ENCODE peak calls at places on chromosomes 2 and 18, in ten cellular contexts. One of them, this sample, is unnamed.

GRCh38 chr2:27448381-27448780 is 6.2 kb downstream of the KRTCAP3 start:
- DNase-seq in WERI-Rb-1: no peak
- DNase-seq in lower lobe of right lung: no peak
- DNase-seq in IMR-90: no peak
- DNase-seq in CD8-positive, alpha-beta T cell: no peak
- DNase-seq in lower leg skin: no peak
- DNase-seq in cardiac muscle cell: no peak
- DNase-seq in spleen: no peak
- DNase-seq in retinal pigment epithelial cell: no peak
- DNase-seq in ascending aorta: no peak
- DNase-seq in this sample: no peak

GRCh38 chr2:180122874-180123273 is 115.8 kb upstream of the CWC22 start:
- DNase-seq in lower leg skin: no peak
- DNase-seq in WERI-Rb-1: no peak
- DNase-seq in IMR-90: peak
- DNase-seq in retinal pigment epithelial cell: no peak
- DNase-seq in ascending aorta: no peak
- DNase-seq in spleen: no peak
- DNase-seq in lower lobe of right lung: no peak
- DNase-seq in cardiac muscle cell: no peak
- DNase-seq in CD8-positive, alpha-beta T cell: no peak
- DNase-seq in this sample: peak

GRCh38 chr2:230614913-230615332 is 97.7 kb upstream of the CAB39 start:
- DNase-seq in lower lobe of right lung: no peak
- DNase-seq in CD8-positive, alpha-beta T cell: no peak
- DNase-seq in ascending aorta: no peak
- DNase-seq in retinal pigment epithelial cell: no peak
- DNase-seq in spleen: peak
- DNase-seq in WERI-Rb-1: no peak
- DNase-seq in cardiac muscle cell: no peak
- DNase-seq in lower leg skin: no peak
- DNase-seq in IMR-90: no peak
- DNase-seq in this sample: no peak

GRCh38 chr2:239509388-239510143 is 108.7 kb upstream of the HDAC4 start:
- DNase-seq in cardiac muscle cell: no peak
- DNase-seq in ascending aorta: no peak
- DNase-seq in WERI-Rb-1: no peak
- DNase-seq in retinal pigment epithelial cell: no peak
- DNase-seq in IMR-90: no peak
- DNase-seq in lower lobe of right lung: no peak
- DNase-seq in CD8-positive, alpha-beta T cell: no peak
- DNase-seq in spleen: no peak
- DNase-seq in lower leg skin: no peak
- DNase-seq in this sample: no peak

GRCh38 chr2:174749793-174750192 is 14.5 kb downstream of the CHRNA1 start:
- DNase-seq in lower lobe of right lung: no peak
- DNase-seq in IMR-90: no peak
- DNase-seq in lower leg skin: no peak
- DNase-seq in retinal pigment epithelial cell: no peak
- DNase-seq in ascending aorta: no peak
- DNase-seq in spleen: no peak
- DNase-seq in WERI-Rb-1: no peak
- DNase-seq in CD8-positive, alpha-beta T cell: no peak
- DNase-seq in cardiac muscle cell: no peak
- DNase-seq in this sample: no peak

GRCh38 chr2:239285071-239285931 is 115.5 kb downstream of the HDAC4 start:
- DNase-seq in lower leg skin: no peak
- DNase-seq in retinal pigment epithelial cell: no peak
- DNase-seq in CD8-positive, alpha-beta T cell: peak
- DNase-seq in IMR-90: no peak
- DNase-seq in cardiac muscle cell: no peak
- DNase-seq in lower lobe of right lung: peak
- DNase-seq in spleen: peak
- DNase-seq in WERI-Rb-1: no peak
- DNase-seq in ascending aorta: no peak
- DNase-seq in this sample: no peak

GRCh38 chr2:105760191-105760590 is 15.5 kb downstream of the NCK2 start:
- DNase-seq in IMR-90: no peak
- DNase-seq in lower lobe of right lung: no peak
- DNase-seq in spleen: no peak
- DNase-seq in retinal pigment epithelial cell: no peak
- DNase-seq in cardiac muscle cell: no peak
- DNase-seq in lower leg skin: no peak
- DNase-seq in WERI-Rb-1: no peak
- DNase-seq in ascending aorta: no peak
- DNase-seq in CD8-positive, alpha-beta T cell: no peak
- DNase-seq in this sample: no peak

GRCh38 chr2:212364586-212364985 is 174.0 kb downstream of the ERBB4 start:
- DNase-seq in retinal pigment epithelial cell: no peak
- DNase-seq in lower lobe of right lung: no peak
- DNase-seq in CD8-positive, alpha-beta T cell: no peak
- DNase-seq in cardiac muscle cell: no peak
- DNase-seq in lower leg skin: no peak
- DNase-seq in spleen: no peak
- DNase-seq in IMR-90: no peak
- DNase-seq in ascending aorta: no peak
- DNase-seq in WERI-Rb-1: no peak
- DNase-seq in this sample: no peak

GRCh38 chr2:61853086-61853847 is 593 bp downstream of the FAM161A start:
- DNase-seq in IMR-90: no peak
- DNase-seq in retinal pigment epithelial cell: peak
- DNase-seq in cardiac muscle cell: no peak
- DNase-seq in spleen: no peak
- DNase-seq in lower lobe of right lung: no peak
- DNase-seq in lower leg skin: no peak
- DNase-seq in CD8-positive, alpha-beta T cell: no peak
- DNase-seq in WERI-Rb-1: peak
- DNase-seq in ascending aorta: no peak
- DNase-seq in this sample: no peak

GRCh38 chr18:56139792-56140254 is 498.6 kb downstream of the TXNL1 start:
- DNase-seq in ascending aorta: no peak
- DNase-seq in cardiac muscle cell: no peak
- DNase-seq in lower leg skin: no peak
- DNase-seq in IMR-90: peak
- DNase-seq in lower lobe of right lung: no peak
- DNase-seq in CD8-positive, alpha-beta T cell: no peak
- DNase-seq in spleen: no peak
- DNase-seq in WERI-Rb-1: no peak
- DNase-seq in retinal pigment epithelial cell: no peak
- DNase-seq in this sample: peak

GRCh38 chr2:216216951-216217903 is 108.1 kb downstream of the XRCC5 start:
- DNase-seq in ascending aorta: no peak
- DNase-seq in lower leg skin: no peak
- DNase-seq in WERI-Rb-1: no peak
- DNase-seq in cardiac muscle cell: no peak
- DNase-seq in spleen: peak
- DNase-seq in lower lobe of right lung: no peak
- DNase-seq in IMR-90: peak
- DNase-seq in retinal pigment epithelial cell: no peak
- DNase-seq in CD8-positive, alpha-beta T cell: no peak
- DNase-seq in this sample: no peak

GRCh38 chr2:59025157-59025757 is 784.1 kb upstream of the FANCL start:
- DNase-seq in IMR-90: peak
- DNase-seq in lower lobe of right lung: peak
- DNase-seq in WERI-Rb-1: peak
- DNase-seq in spleen: peak
- DNase-seq in CD8-positive, alpha-beta T cell: peak
- DNase-seq in cardiac muscle cell: peak
- DNase-seq in ascending aorta: no peak
- DNase-seq in retinal pigment epithelial cell: no peak
- DNase-seq in lower leg skin: no peak
- DNase-seq in this sample: no peak

GRCh38 chr2:25651782-25652455 is 21.5 kb downstream of the DTNB start:
- DNase-seq in lower leg skin: no peak
- DNase-seq in ascending aorta: no peak
- DNase-seq in retinal pigment epithelial cell: no peak
- DNase-seq in spleen: no peak
- DNase-seq in IMR-90: no peak
- DNase-seq in cardiac muscle cell: peak
- DNase-seq in lower lobe of right lung: no peak
- DNase-seq in WERI-Rb-1: no peak
- DNase-seq in CD8-positive, alpha-beta T cell: no peak
- DNase-seq in this sample: no peak

GRCh38 chr2:199932312-199932855 is 21.3 kb downstream of the C2orf69 start:
- DNase-seq in spleen: no peak
- DNase-seq in ascending aorta: no peak
- DNase-seq in IMR-90: no peak
- DNase-seq in retinal pigment epithelial cell: no peak
- DNase-seq in lower leg skin: no peak
- DNase-seq in WERI-Rb-1: no peak
- DNase-seq in CD8-positive, alpha-beta T cell: no peak
- DNase-seq in cardiac muscle cell: no peak
- DNase-seq in lower lobe of right lung: no peak
- DNase-seq in this sample: peak

GRCh38 chr2:200338692-200339091 is 32.2 kb downstream of the SPATS2L start:
- DNase-seq in lower lobe of right lung: no peak
- DNase-seq in lower leg skin: no peak
- DNase-seq in spleen: no peak
- DNase-seq in CD8-positive, alpha-beta T cell: no peak
- DNase-seq in ascending aorta: no peak
- DNase-seq in IMR-90: no peak
- DNase-seq in retinal pigment epithelial cell: no peak
- DNase-seq in WERI-Rb-1: no peak
- DNase-seq in cardiac muscle cell: no peak
- DNase-seq in this sample: no peak

GRCh38 chr2:188028739-188029138 is 262.9 kb upstream of the GULP1 start:
- DNase-seq in CD8-positive, alpha-beta T cell: no peak
- DNase-seq in WERI-Rb-1: no peak
- DNase-seq in IMR-90: no peak
- DNase-seq in lower lobe of right lung: no peak
- DNase-seq in cardiac muscle cell: no peak
- DNase-seq in lower leg skin: no peak
- DNase-seq in spleen: no peak
- DNase-seq in ascending aorta: no peak
- DNase-seq in retinal pigment epithelial cell: no peak
- DNase-seq in this sample: no peak

GRCh38 chr2:188032786-188033185 is 258.9 kb upstream of the GULP1 start:
- DNase-seq in lower lobe of right lung: no peak
- DNase-seq in WERI-Rb-1: no peak
- DNase-seq in ascending aorta: no peak
- DNase-seq in spleen: no peak
- DNase-seq in lower leg skin: no peak
- DNase-seq in cardiac muscle cell: no peak
- DNase-seq in CD8-positive, alpha-beta T cell: no peak
- DNase-seq in IMR-90: no peak
- DNase-seq in retinal pigment epithelial cell: no peak
- DNase-seq in this sample: no peak

GRCh38 chr2:188032306-188032705 is 259.4 kb upstream of the GULP1 start:
- DNase-seq in IMR-90: no peak
- DNase-seq in spleen: no peak
- DNase-seq in lower lobe of right lung: no peak
- DNase-seq in WERI-Rb-1: no peak
- DNase-seq in CD8-positive, alpha-beta T cell: no peak
- DNase-seq in retinal pigment epithelial cell: no peak
- DNase-seq in cardiac muscle cell: no peak
- DNase-seq in ascending aorta: no peak
- DNase-seq in lower leg skin: no peak
- DNase-seq in this sample: no peak
- H3K4me3 ChIP-seq in IMR-90: no peak
- H3K4me3 ChIP-seq in spleen: no peak
- H3K4me3 ChIP-seq in lower lobe of right lung: no peak
- H3K4me3 ChIP-seq in WERI-Rb-1: no peak
- H3K4me3 ChIP-seq in CD8-positive, alpha-beta T cell: no peak
- H3K4me3 ChIP-seq in retinal pigment epithelial cell: no peak
- H3K4me3 ChIP-seq in cardiac muscle cell: no peak
- H3K4me3 ChIP-seq in ascending aorta: no peak
- H3K4me3 ChIP-seq in lower leg skin: no peak
- H3K4me3 ChIP-seq in this sample: no peak

GRCh38 chr2:1249897-1250687 is 163.2 kb upstream of the TPO start:
- DNase-seq in retinal pigment epithelial cell: no peak
- DNase-seq in spleen: no peak
- DNase-seq in cardiac muscle cell: no peak
- DNase-seq in WERI-Rb-1: no peak
- DNase-seq in ascending aorta: no peak
- DNase-seq in lower leg skin: no peak
- DNase-seq in CD8-positive, alpha-beta T cell: no peak
- DNase-seq in lower lobe of right lung: no peak
- DNase-seq in IMR-90: no peak
- DNase-seq in this sample: no peak
- TF ChIP-seq CTCF in retinal pigment epithelial cell: no peak
- TF ChIP-seq CTCF in spleen: no peak
- TF ChIP-seq CTCF in cardiac muscle cell: no peak
- TF ChIP-seq CTCF in WERI-Rb-1: no peak
- TF ChIP-seq CTCF in ascending aorta: no peak
- TF ChIP-seq CTCF in lower leg skin: no peak
- TF ChIP-seq CTCF in CD8-positive, alpha-beta T cell: no peak
- TF ChIP-seq CTCF in lower lobe of right lung: no peak
- TF ChIP-seq CTCF in IMR-90: no peak
- TF ChIP-seq CTCF in this sample: no peak

GRCh38 chr18:72544092-72544886 is at the start of gene CBLN2:
- DNase-seq in CD8-positive, alpha-beta T cell: no peak
- DNase-seq in WERI-Rb-1: peak
- DNase-seq in lower lobe of right lung: peak
- DNase-seq in ascending aorta: no peak
- DNase-seq in spleen: peak
- DNase-seq in retinal pigment epithelial cell: peak
- DNase-seq in IMR-90: peak
- DNase-seq in cardiac muscle cell: peak
- DNase-seq in lower leg skin: no peak
- DNase-seq in this sample: peak

GRCh38 chr18:72539861-72540260 is 4.3 kb downstream of the CBLN2 start:
- DNase-seq in spleen: no peak
- DNase-seq in CD8-positive, alpha-beta T cell: no peak
- DNase-seq in ascending aorta: no peak
- DNase-seq in retinal pigment epithelial cell: no peak
- DNase-seq in WERI-Rb-1: no peak
- DNase-seq in cardiac muscle cell: no peak
- DNase-seq in lower lobe of right lung: no peak
- DNase-seq in lower leg skin: no peak
- DNase-seq in IMR-90: no peak
- DNase-seq in this sample: no peak

GRCh38 chr18:72541871-72542690 is 2.1 kb downstream of the CBLN2 start:
- DNase-seq in retinal pigment epithelial cell: no peak
- DNase-seq in ascending aorta: no peak
- DNase-seq in IMR-90: no peak
- DNase-seq in CD8-positive, alpha-beta T cell: no peak
- DNase-seq in lower lobe of right lung: no peak
- DNase-seq in cardiac muscle cell: peak
- DNase-seq in lower leg skin: no peak
- DNase-seq in spleen: no peak
- DNase-seq in WERI-Rb-1: peak
- DNase-seq in this sample: no peak

GRCh38 chr18:72542993-72543361 is 1.2 kb downstream of the CBLN2 start:
- DNase-seq in IMR-90: no peak
- DNase-seq in ascending aorta: no peak
- DNase-seq in CD8-positive, alpha-beta T cell: no peak
- DNase-seq in retinal pigment epithelial cell: no peak
- DNase-seq in lower leg skin: no peak
- DNase-seq in spleen: no peak
- DNase-seq in lower lobe of right lung: no peak
- DNase-seq in WERI-Rb-1: peak
- DNase-seq in cardiac muscle cell: peak
- DNase-seq in this sample: no peak

GRCh38 chr18:72543362-72544055 is 633 bp downstream of the CBLN2 start:
- DNase-seq in cardiac muscle cell: peak
- DNase-seq in WERI-Rb-1: peak
- DNase-seq in spleen: no peak
- DNase-seq in IMR-90: no peak
- DNase-seq in lower lobe of right lung: no peak
- DNase-seq in CD8-positive, alpha-beta T cell: no peak
- DNase-seq in retinal pigment epithelial cell: no peak
- DNase-seq in lower leg skin: no peak
- DNase-seq in ascending aorta: no peak
- DNase-seq in this sample: no peak
- H3K4me3 ChIP-seq in cardiac muscle cell: peak
- H3K4me3 ChIP-seq in WERI-Rb-1: peak
- H3K4me3 ChIP-seq in spleen: peak
- H3K4me3 ChIP-seq in IMR-90: no peak
- H3K4me3 ChIP-seq in lower lobe of right lung: peak
- H3K4me3 ChIP-seq in CD8-positive, alpha-beta T cell: no peak
- H3K4me3 ChIP-seq in retinal pigment epithelial cell: peak
- H3K4me3 ChIP-seq in lower leg skin: peak
- H3K4me3 ChIP-seq in ascending aorta: peak
- H3K4me3 ChIP-seq in this sample: peak

GRCh38 chr18:35185771-35186170 is 55.1 kb upstream of the ZNF397 start:
- DNase-seq in IMR-90: no peak
- DNase-seq in CD8-positive, alpha-beta T cell: no peak
- DNase-seq in cardiac muscle cell: no peak
- DNase-seq in lower lobe of right lung: no peak
- DNase-seq in retinal pigment epithelial cell: no peak
- DNase-seq in WERI-Rb-1: no peak
- DNase-seq in ascending aorta: no peak
- DNase-seq in spleen: no peak
- DNase-seq in lower leg skin: no peak
- DNase-seq in this sample: no peak
- TF ChIP-seq CTCF in IMR-90: no peak
- TF ChIP-seq CTCF in CD8-positive, alpha-beta T cell: no peak
- TF ChIP-seq CTCF in cardiac muscle cell: no peak
- TF ChIP-seq CTCF in lower lobe of right lung: no peak
- TF ChIP-seq CTCF in retinal pigment epithelial cell: no peak
- TF ChIP-seq CTCF in WERI-Rb-1: no peak
- TF ChIP-seq CTCF in ascending aorta: no peak
- TF ChIP-seq CTCF in spleen: no peak
- TF ChIP-seq CTCF in lower leg skin: no peak
- TF ChIP-seq CTCF in this sample: no peak